ENCODE peak calls at places on chromosomes 3 and 15, in six cellular contexts. R is CD8-positive, alpha-beta memory T cell; F is cardiac muscle cell; A is psoas muscle; L is colonic mucosa; J is IMR-90. K is an unnamed sample.

GRCh38 chr3:13352621-13353131 is 67.4 kb downstream of the NUP210 start:
- DNase-seq in R (no peak), F (peak; percentile 15), A (no peak), L (no peak), J (peak; percentile 41), K (no peak)

GRCh38 chr15:87734571-87735373 is 521.8 kb downstream of the NTRK3 start:
- DNase-seq in R (no peak), F (no peak), A (no peak), L (no peak), J (no peak), K (no peak)

GRCh38 chr3:50396502-50396901 is 37.2 kb upstream of the TMEM115 start:
- DNase-seq in R (no peak), F (no peak), A (no peak), L (no peak), J (no peak), K (no peak)

GRCh38 chr3:66615643-66616301 is 115.0 kb upstream of the LRIG1 start:
- DNase-seq in R (no peak), F (no peak), A (no peak), L (no peak), J (peak; percentile 81), K (no peak)

GRCh38 chr3:152910211-152910610 is 75.3 kb downstream of the P2RY1 start:
- DNase-seq in R (no peak), F (peak; percentile 15), A (no peak), L (no peak), J (no peak), K (no peak)

GRCh38 chr15:28191832-28192231 is 92.7 kb upstream of the OCA2 start:
- DNase-seq in R (no peak), F (peak; percentile 85), A (peak; percentile 62), L (no peak), J (peak; percentile 77), K (no peak)

GRCh38 chr3:50481992-50482391 is 21.4 kb downstream of the CACNA2D2 start:
- DNase-seq in R (no peak), F (no peak), A (no peak), L (no peak), J (no peak), K (no peak)

GRCh38 chr3:99678023-99678422 is 39.6 kb downstream of the COL8A1 start:
- DNase-seq in R (no peak), F (peak; percentile 89), A (no peak), L (no peak), J (peak; percentile 95), K (no peak)

GRCh38 chr3:143628971-143629370 is 219.3 kb downstream of the SLC9A9 start:
- DNase-seq in R (no peak), F (no peak), A (no peak), L (no peak), J (peak; percentile 20), K (no peak)

GRCh38 chr15:72092011-72092410 is 25.9 kb downstream of the MYO9A start:
- DNase-seq in R (no peak), F (no peak), A (no peak), L (no peak), J (no peak), K (no peak)

GRCh38 chr15:65385868-65386253 is 8.1 kb upstream of the IGDCC3 start:
- DNase-seq in R (no peak), F (peak; percentile 83), A (no peak), L (no peak), J (no peak), K (no peak)

GRCh38 chr3:139518296-139518695 is 21.2 kb downstream of the RBP1 start:
- DNase-seq in R (no peak), F (no peak), A (no peak), L (no peak), J (no peak), K (no peak)

GRCh38 chr3:156602424-156602823 is 47.5 kb upstream of the SSR3 start:
- DNase-seq in R (peak; percentile 57), F (no peak), A (no peak), L (no peak), J (no peak), K (no peak)

GRCh38 chr3:67018789-67019525 is 20.9 kb downstream of the KBTBD8 start:
- DNase-seq in R (no peak), F (peak; percentile 26), A (no peak), L (no peak), J (no peak), K (no peak)

GRCh38 chr3:133486658-133487057 is 86.8 kb downstream of the BFSP2 start:
- DNase-seq in R (no peak), F (no peak), A (no peak), L (no peak), J (no peak), K (no peak)

GRCh38 chr15:85587707-85588441 is 206.9 kb downstream of the KLHL25 start:
- DNase-seq in R (no peak), F (peak; percentile 63), A (no peak), L (no peak), J (peak; percentile 82), K (no peak)

GRCh38 chr15:85592148-85592547 is 202.6 kb downstream of the KLHL25 start:
- DNase-seq in R (no peak), F (peak; percentile 86), A (no peak), L (no peak), J (peak; percentile 86), K (peak; percentile 71)

GRCh38 chr15:85588657-85589056 is 206.1 kb downstream of the KLHL25 start:
- DNase-seq in R (no peak), F (peak; percentile 93), A (no peak), L (no peak), J (peak; percentile 65), K (no peak)

GRCh38 chr15:85591622-85592021 is 203.1 kb downstream of the KLHL25 start:
- DNase-seq in R (no peak), F (no peak), A (no peak), L (no peak), J (no peak), K (peak; percentile 67)

GRCh38 chr15:85589873-85590272 is 204.9 kb downstream of the KLHL25 start:
- DNase-seq in R (no peak), F (peak; percentile 63), A (no peak), L (no peak), J (peak; percentile 79), K (no peak)
- H3K4me1 ChIP-seq in R (peaks cover 9% of the 10 kb centered on the region), F (peaks cover 34% of the 10 kb centered on the region), A (peaks cover 62% of the 10 kb centered on the region), L (peaks cover 14% of the 10 kb centered on the region), J (peaks cover 6% of the 10 kb centered on the region), K (peaks cover 22% of the 10 kb centered on the region)

DNA sequence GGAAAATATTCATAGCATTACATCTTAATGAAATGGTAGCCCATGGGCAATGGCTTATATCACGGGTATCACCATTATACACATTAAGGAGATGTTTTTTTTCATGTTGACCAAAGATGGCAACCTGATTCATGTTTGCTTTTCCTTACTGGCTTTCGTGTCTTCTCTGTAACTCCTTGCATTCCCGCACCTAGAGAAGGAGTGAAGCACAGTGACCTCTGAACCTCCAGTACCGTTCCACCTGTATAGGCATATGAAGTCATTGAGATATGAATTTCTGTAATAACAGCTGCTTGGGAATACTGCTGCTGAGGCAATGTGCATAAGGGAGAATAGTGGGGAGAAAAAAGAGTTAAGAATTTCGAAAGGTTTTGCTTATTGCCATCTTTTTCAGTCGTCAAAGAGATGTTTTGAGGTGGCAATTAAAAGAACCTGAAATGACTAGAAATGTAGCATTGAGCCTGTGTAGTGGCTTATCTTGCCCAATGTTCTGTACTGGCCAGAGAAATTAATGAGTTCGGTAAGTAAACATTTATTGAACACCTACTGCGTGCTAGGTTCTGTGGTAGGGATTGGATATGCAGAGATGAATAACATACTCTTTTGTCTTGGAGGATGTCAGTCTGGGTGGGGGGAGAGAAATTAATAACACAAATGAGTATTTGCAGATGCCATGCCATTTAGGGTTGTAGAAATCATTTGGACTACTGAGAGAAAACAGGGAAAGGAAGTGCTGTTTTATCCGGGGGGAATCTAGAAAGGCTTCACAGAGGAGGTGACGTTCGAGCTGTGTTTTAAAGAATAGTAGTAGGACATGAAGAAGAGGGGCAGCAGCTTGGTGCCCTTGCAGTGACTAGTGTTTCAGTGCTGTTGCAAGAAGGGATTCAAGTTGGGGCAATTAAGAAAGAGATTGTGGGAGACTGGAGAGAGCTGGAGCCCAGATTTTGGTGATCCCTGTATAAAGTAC is 2.5 kb downstream of the FEM1B start:
- DNase-seq in R (no peak), F (no peak), A (no peak), L (no peak), J (no peak), K (no peak)
- H3K4me1 ChIP-seq in R (peaks cover 56% of the 10 kb centered on the region), F (peaks cover 45% of the 10 kb centered on the region), A (peaks cover 60% of the 10 kb centered on the region), L (peaks cover 10% of the 10 kb centered on the region), J (peaks cover 13% of the 10 kb centered on the region), K (peaks cover 40% of the 10 kb centered on the region)

GRCh38 chr3:14792691-14793121 is 26.1 kb upstream of the FGD5 start:
- DNase-seq in R (no peak), F (no peak), A (no peak), L (no peak), J (no peak), K (no peak)
- H3K4me1 ChIP-seq in R (no peaks in the 10 kb centered on the region), F (no peaks in the 10 kb centered on the region), A (no peaks in the 10 kb centered on the region), L (no peaks in the 10 kb centered on the region), J (no peaks in the 10 kb centered on the region), K (no peaks in the 10 kb centered on the region)

GRCh38 chr3:123693584-123693983 is 108.7 kb upstream of the HACD2 start:
- DNase-seq in R (no peak), F (no peak), A (no peak), L (no peak), J (no peak), K (no peak)
- H3K4me1 ChIP-seq in R (no peaks in the 10 kb centered on the region), F (peaks cover 45% of the 10 kb centered on the region), A (peaks cover 9% of the 10 kb centered on the region), L (no peaks in the 10 kb centered on the region), J (peaks cover 52% of the 10 kb centered on the region), K (peaks cover 10% of the 10 kb centered on the region)

GRCh38 chr15:68289621-68290352 is 12.2 kb downstream of the FEM1B start:
- DNase-seq in R (no peak), F (no peak), A (peak; percentile 25), L (no peak), J (no peak), K (no peak)
- H3K4me1 ChIP-seq in R (peaks cover 34% of the 10 kb centered on the region), F (no peaks in the 10 kb centered on the region), A (peaks cover 93% of the 10 kb centered on the region), L (no peaks in the 10 kb centered on the region), J (peaks cover 8% of the 10 kb centered on the region), K (peaks cover 6% of the 10 kb centered on the region)

GRCh38 chr3:127964816-127965215 is 49.8 kb downstream of the KBTBD12 start:
- DNase-seq in R (no peak), F (peak; percentile 2), A (no peak), L (no peak), J (no peak), K (no peak)
- H3K4me1 ChIP-seq in R (no peaks in the 10 kb centered on the region), F (no peaks in the 10 kb centered on the region), A (peaks cover 11% of the 10 kb centered on the region), L (no peaks in the 10 kb centered on the region), J (no peaks in the 10 kb centered on the region), K (no peaks in the 10 kb centered on the region)

GRCh38 chr3:48426944-48427629 is 2.8 kb downstream of the PLXNB1 start:
- DNase-seq in R (no peak), F (no peak), A (no peak), L (no peak), J (no peak), K (no peak)

GRCh38 chr3:48428088-48428862 is 1.6 kb downstream of the PLXNB1 start:
- DNase-seq in R (no peak), F (no peak), A (no peak), L (peak; percentile 84), J (no peak), K (no peak)

GRCh38 chr3:48426401-48426909 is 3.4 kb downstream of the PLXNB1 start:
- DNase-seq in R (no peak), F (no peak), A (no peak), L (no peak), J (no peak), K (no peak)

GRCh38 chr3:48428863-48429415 is 947 bp downstream of the PLXNB1 start:
- DNase-seq in R (no peak), F (peak; percentile 20), A (peak; percentile 47), L (peak; percentile 69), J (peak; percentile 18), K (peak; percentile 60)

DNA sequence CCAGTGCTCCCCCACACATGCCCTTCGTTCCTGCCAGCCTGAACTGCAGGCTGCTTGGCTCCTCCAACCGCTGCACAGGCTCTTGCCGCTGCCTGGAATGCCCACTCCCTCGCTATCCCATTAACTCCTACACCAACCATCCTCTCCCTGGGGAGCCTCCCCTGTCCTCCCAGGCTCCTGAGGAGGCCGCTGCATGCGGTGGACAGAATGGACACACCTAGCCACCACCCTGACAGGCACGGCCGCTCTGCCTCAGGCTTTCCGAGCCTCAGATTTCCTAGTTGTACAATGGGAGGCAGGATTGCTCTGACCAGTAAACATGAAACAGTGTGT is 2.3 kb downstream of the PLXNB1 start:
- DNase-seq in R (no peak), F (no peak), A (no peak), L (peak; percentile 48), J (no peak), K (no peak)
- H3K4me1 ChIP-seq in R (peaks cover 8% of the 10 kb centered on the region), F (peaks cover 33% of the 10 kb centered on the region), A (peaks cover 4% of the 10 kb centered on the region), L (peaks cover 16% of the 10 kb centered on the region), J (peaks cover 29% of the 10 kb centered on the region), K (peaks cover 9% of the 10 kb centered on the region)

K was measured in HAP-1.